ENCODE peak calls at places on chromosomes 12 and 14, in five cellular contexts. G, A, V, R and L are unnamed samples.

GRCh38 chr12:117033382-117034045 is 65.7 kb downstream of the TESC start:
- ATAC-seq in V (no peak), A (peak), R (no peak), G (no peak), L (no peak)

GRCh38 chr12:124305136-124305535 is 10.2 kb downstream of the RFLNA start:
- ATAC-seq in R (no peak), A (no peak), G (no peak), V (no peak), L (no peak)

GRCh38 chr12:54593135-54593534 is 4.7 kb upstream of the PPP1R1A start:
- ATAC-seq in A (no peak), G (no peak), R (no peak), V (no peak), L (no peak)

GRCh38 chr12:105289114-105289904 is 41.2 kb upstream of the C12orf75 start:
- ATAC-seq in R (no peak), V (no peak), A (no peak), G (no peak), L (no peak)

GRCh38 chr12:45369065-45369464 is 153.2 kb downstream of the ANO6 start:
- ATAC-seq in R (no peak), V (peak), G (no peak), A (no peak), L (no peak)

GRCh38 chr12:19546611-19547162 is 107.4 kb downstream of the AEBP2 start:
- ATAC-seq in R (no peak), G (no peak), V (no peak), A (no peak), L (no peak)

GRCh38 chr12:20101046-20101445 is 267.3 kb upstream of the PDE3A start:
- ATAC-seq in V (no peak), A (no peak), R (no peak), G (no peak), L (peak)

GRCh38 chr14:61495809-61496208 is 174.4 kb downstream of the PRKCH start:
- ATAC-seq in V (no peak), G (no peak), A (no peak), R (no peak), L (no peak)

GRCh38 chr14:73731111-73731510 is 16.9 kb upstream of the PNMA1 start:
- ATAC-seq in R (no peak), A (no peak), G (no peak), V (no peak), L (no peak)

GRCh38 chr14:81655423-81656314 is 122.0 kb upstream of the SEL1L start:
- ATAC-seq in A (no peak), R (peak), V (no peak), G (no peak), L (no peak)

GRCh38 chr12:122086088-122086487 is 7.5 kb downstream of the MLXIP start:
- ATAC-seq in R (no peak), V (no peak), A (no peak), G (no peak), L (no peak)

GRCh38 chr14:68748691-68749090 is 44.2 kb downstream of the ZFP36L1 start:
- ATAC-seq in R (no peak), G (no peak), A (no peak), V (peak), L (no peak)

GRCh38 chr14:96130854-96131253 is 73.8 kb upstream of the BDKRB2 start:
- ATAC-seq in R (no peak), A (no peak), V (no peak), G (no peak), L (no peak)

GRCh38 chr12:63821781-63822251 is 22.7 kb upstream of the SRGAP1 start:
- ATAC-seq in V (no peak), A (no peak), R (peak), G (peak), L (peak)

GRCh38 chr12:91413591-91413990 is 231.0 kb upstream of the DCN start:
- ATAC-seq in R (no peak), A (peak), V (peak), G (peak), L (no peak)

GRCh38 chr14:93464271-93464670 is 33.5 kb downstream of the UNC79 start:
- ATAC-seq in A (no peak), G (no peak), R (no peak), V (no peak), L (no peak)

GRCh38 chr12:92055877-92056276 is 89.8 kb downstream of the BTG1 start:
- ATAC-seq in G (no peak), A (no peak), R (no peak), V (no peak), L (no peak)

GRCh38 chr12:122006186-122006926 is 15.3 kb upstream of the BCL7A start:
- ATAC-seq in G (no peak), V (no peak), A (no peak), R (no peak), L (no peak)

GRCh38 chr12:23536293-23536692 is 413.2 kb downstream of the SOX5 start:
- ATAC-seq in A (no peak), V (no peak), G (no peak), R (no peak), L (no peak)

GRCh38 chr12:11716794-11717532 is 67.5 kb downstream of the ETV6 start:
- ATAC-seq in R (no peak), G (no peak), V (no peak), A (no peak), L (no peak)
- TF ChIP-seq POLR2AphosphoS5 in R (no peak), G (no peak), V (no peak), A (no peak), L (no peak)

GRCh38 chr12:26058818-26059217 is 66.0 kb downstream of the BHLHE41 start:
- ATAC-seq in G (no peak), R (no peak), A (no peak), V (no peak), L (no peak)
- H3K4me3 ChIP-seq in G (no peak), R (no peak), A (no peak), V (no peak), L (no peak)

GRCh38 chr14:36747411-36748184 is 85.9 kb downstream of the PAX9 start:
- ATAC-seq in R (peak), V (peak), A (peak), G (no peak), L (no peak)
- TF ChIP-seq CTCF in R (peak), V (peak), A (peak), G (peak), L (no peak)

GRCh38 chr12:9756756-9757155 is 3.9 kb downstream of the CD69 start:
- ATAC-seq in A (no peak), V (no peak), G (no peak), R (no peak), L (no peak)
- TF ChIP-seq POLR2AphosphoS5 in A (no peak), V (no peak), G (no peak), R (no peak), L (no peak)

DNA sequence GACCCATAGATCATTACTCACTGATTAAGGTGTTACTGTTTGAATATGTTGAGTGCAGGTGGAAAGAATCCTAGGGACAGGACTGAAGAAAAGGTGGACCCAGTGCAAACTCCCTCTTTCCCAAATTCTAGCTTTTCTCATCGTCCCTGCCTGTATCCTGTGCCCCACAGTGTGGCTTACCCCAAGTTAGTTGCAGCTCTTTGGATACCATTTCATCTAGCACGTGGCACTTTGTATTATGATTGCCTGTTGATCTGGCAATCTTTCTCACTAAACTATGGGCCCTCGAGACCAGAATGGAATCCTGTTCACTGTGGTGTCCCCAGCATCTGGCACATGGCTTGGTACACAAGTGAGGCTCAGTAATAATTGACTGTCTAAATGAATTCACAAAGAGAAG is 66.5 kb downstream of the ELK3 start:
- ATAC-seq in G (no peak), A (no peak), R (no peak), V (no peak), L (no peak)
- H3K4me3 ChIP-seq in G (no peak), A (no peak), R (no peak), V (no peak), L (no peak)

GRCh38 chr14:30864934-30865333 is 9.4 kb upstream of the COCH start:
- ATAC-seq in G (no peak), R (no peak), V (no peak), A (no peak), L (no peak)
- TF ChIP-seq CTCF in G (no peak), R (no peak), V (no peak), A (no peak), L (no peak)

DNA sequence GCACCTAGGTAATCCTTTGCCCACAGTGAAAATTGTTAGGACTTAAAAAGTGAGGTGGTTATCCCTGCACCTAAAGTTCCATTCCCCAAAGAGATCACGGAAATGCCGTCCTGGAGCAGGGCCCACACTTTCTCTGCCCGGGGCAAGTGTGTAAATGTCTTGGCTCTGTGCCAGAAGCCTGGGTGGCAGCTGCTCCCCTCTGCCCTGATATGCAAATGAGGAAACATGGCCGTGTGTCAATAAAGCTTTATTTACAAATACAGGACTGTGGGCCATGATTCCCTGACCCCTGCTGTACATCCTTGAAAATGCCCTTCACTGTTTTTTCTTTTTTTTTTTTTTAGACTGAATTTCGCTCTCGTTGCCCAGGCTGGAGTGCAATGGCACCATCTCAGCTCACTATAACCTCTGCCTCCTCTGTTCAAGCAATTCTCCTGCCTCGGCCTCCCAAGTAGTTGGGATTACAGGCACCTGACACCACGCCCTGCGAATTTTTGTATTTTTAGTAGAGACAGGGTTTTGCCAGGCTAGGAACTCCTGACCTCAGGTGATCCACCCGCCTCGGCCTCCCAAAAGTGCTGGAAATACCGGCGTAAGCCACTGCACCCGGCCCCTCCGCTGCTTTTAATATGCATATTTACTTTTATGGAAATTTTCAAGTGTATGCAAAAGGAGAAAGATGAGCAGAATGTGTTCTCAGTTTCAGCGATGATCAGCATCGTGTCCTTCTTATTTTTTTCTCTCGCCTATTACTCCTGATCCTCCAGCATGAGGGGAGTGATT is 75.5 kb downstream of the GALNT9 start:
- ATAC-seq in V (no peak), G (no peak), A (no peak), R (no peak), L (no peak)
- TF ChIP-seq POLR2AphosphoS5 in V (no peak), G (no peak), A (no peak), R (no peak), L (no peak)